ENCODE peak calls at places on chromosome 18, in four cellular contexts. Z, M, C and L are unnamed samples.

GRCh38 chr18:44958450-44958849 is 277.8 kb downstream of the SETBP1 start:
- DNase-seq in C (no peak), Z (no peak), M (no peak), L (no peak)

GRCh38 chr18:75845413-75845812 is 417.9 kb upstream of the SMIM21 start:
- DNase-seq in M (no peak), Z (no peak), C (no peak), L (no peak)

GRCh38 chr18:32114293-32114692 is 22.6 kb downstream of the RNF138 start:
- DNase-seq in M (no peak), C (no peak), Z (no peak), L (no peak)

GRCh38 chr18:46536215-46536874 is 120.7 kb downstream of the LOXHD1 start:
- DNase-seq in Z (no peak), M (peak; percentile 53), C (no peak), L (no peak)

GRCh38 chr18:49959176-49959575 is 145.8 kb upstream of the ACAA2 start:
- DNase-seq in M (no peak), Z (no peak), C (no peak), L (no peak)

GRCh38 chr18:75473316-75473715 is 45.8 kb upstream of the SMIM21 start:
- DNase-seq in M (no peak), C (no peak), Z (no peak), L (no peak)

GRCh38 chr18:7728297-7728696 is 161.2 kb downstream of the PTPRM start:
- DNase-seq in Z (peak; percentile 83), C (no peak), M (no peak), L (no peak)

GRCh38 chr18:62325806-62326645 is 916 bp downstream of the TNFRSF11A start:
- DNase-seq in C (no peak), M (peak; percentile 75), Z (peak; percentile 52), L (no peak)

GRCh38 chr18:21763846-21764646 is 23.5 kb downstream of the MIB1 start:
- DNase-seq in M (no peak), Z (no peak), C (no peak), L (no peak)

GRCh38 chr18:3261393-3262233 is at the start of gene MYL12B:
- DNase-seq in Z (peak; percentile 90), C (peak; percentile 67), M (peak; percentile 77), L (peak; percentile 75)

GRCh38 chr18:72041313-72042032 is 502.7 kb downstream of the CBLN2 start:
- DNase-seq in C (no peak), M (no peak), Z (no peak), L (no peak)

GRCh38 chr18:55950379-55951166 is 362.6 kb upstream of the TCF4 start:
- DNase-seq in M (no peak), Z (no peak), C (no peak), L (no peak)

GRCh38 chr18:11175266-11175947 is 26.0 kb upstream of the PIEZO2 start:
- DNase-seq in Z (no peak), M (no peak), C (no peak), L (no peak)

GRCh38 chr18:66838340-66838987 is 234.6 kb upstream of the CDH19 start:
- DNase-seq in M (no peak), C (no peak), Z (peak; percentile 1), L (no peak)

GRCh38 chr18:63157293-63158011 is 162.1 kb downstream of the BCL2 start:
- DNase-seq in Z (no peak), C (no peak), M (no peak), L (no peak)